ENCODE peak calls at places on chromosomes 12 and 14, in nine cellular contexts. Y is hepatocyte, X is neural progenitor cell, V is GM23338, O is HCT116, U is OCI-LY7, E is SK-N-SH, N is PC-3, W is MM.1S. H is an unnamed sample.
A peak's percentile ranks its signal among the peaks of the same experiment; 100 is the strongest.

GRCh38 chr12:77914089-77914488 is 83.4 kb downstream of the NAV3 start:
- DNase-seq in E (no peak), X (no peak), Y (no peak), W (no peak), U (peak; percentile 10), O (no peak), V (no peak), N (no peak), H (no peak)

GRCh38 chr12:113072136-113072535 is 15.6 kb downstream of the DTX1 start:
- DNase-seq in W (no peak), V (no peak), N (peak; percentile 60), U (no peak), E (no peak), Y (no peak), X (no peak), O (no peak), H (no peak)

GRCh38 chr14:56351861-56352260 is 227.7 kb upstream of the TMEM260 start:
- DNase-seq in X (no peak), W (no peak), V (peak; percentile 33), E (no peak), U (no peak), O (no peak), Y (no peak), N (peak; percentile 84), H (peak; percentile 89)

GRCh38 chr14:21057803-21058675 is at the start of gene RNASE8:
- DNase-seq in O (no peak), U (no peak), X (no peak), N (no peak), W (no peak), E (no peak), V (no peak), Y (no peak), H (peak; percentile 73)

GRCh38 chr12:56629459-56630179 is 507 bp downstream of the BAZ2A start:
- DNase-seq in X (peak; percentile 34), W (peak; percentile 22), E (peak; percentile 67), Y (peak; percentile 40), N (peak; percentile 18), V (peak; percentile 34), U (peak; percentile 31), O (no peak), H (peak; percentile 66)

GRCh38 chr14:35113308-35113950 is 8.4 kb downstream of the PPP2R3C start:
- DNase-seq in E (no peak), Y (no peak), N (no peak), V (peak; percentile 29), X (no peak), U (no peak), O (no peak), W (no peak), H (no peak)

GRCh38 chr14:42732005-42732404 is 1125.3 kb downstream of the LRFN5 start:
- DNase-seq in X (no peak), V (no peak), O (no peak), E (no peak), N (no peak), U (no peak), Y (no peak), W (no peak), H (no peak)

GRCh38 chr14:75559451-75560187 is 18.8 kb upstream of the FLVCR2 start:
- DNase-seq in O (no peak), X (no peak), W (peak; percentile 21), N (peak; percentile 80), U (no peak), Y (peak; percentile 57), E (no peak), V (no peak), H (peak; percentile 75)

GRCh38 chr12:127654383-127654985 is 612.5 kb upstream of the TMEM132C start:
- DNase-seq in X (no peak), V (no peak), O (no peak), W (no peak), E (no peak), U (no peak), N (no peak), Y (no peak), H (no peak)

GRCh38 chr14:51382506-51382905 is 142.5 kb downstream of the TMX1 start:
- DNase-seq in Y (peak; percentile 17), E (no peak), O (no peak), N (no peak), U (no peak), X (no peak), W (no peak), V (no peak), H (no peak)

GRCh38 chr12:47867496-47867941 is 37.3 kb downstream of the VDR start:
- DNase-seq in V (no peak), X (no peak), W (no peak), U (no peak), N (peak; percentile 26), O (no peak), Y (peak; percentile 40), E (no peak), H (peak; percentile 94)

GRCh38 chr12:25800101-25800500 is 158.4 kb upstream of the RASSF8 start:
- DNase-seq in X (no peak), W (peak; percentile 20), N (peak; percentile 64), V (no peak), U (no peak), E (no peak), O (no peak), Y (no peak), H (no peak)

GRCh38 chr12:25806271-25806670 is 152.2 kb upstream of the RASSF8 start:
- DNase-seq in E (no peak), Y (no peak), O (no peak), N (peak; percentile 73), V (no peak), W (peak; percentile 49), X (no peak), U (no peak), H (peak; percentile 59)

GRCh38 chr12:25797949-25798348 is 160.5 kb upstream of the RASSF8 start:
- DNase-seq in O (no peak), W (no peak), E (no peak), V (no peak), U (no peak), N (no peak), X (no peak), Y (no peak), H (no peak)

GRCh38 chr12:25797335-25797863 is 161.1 kb upstream of the RASSF8 start:
- DNase-seq in U (no peak), O (no peak), V (no peak), E (no peak), N (peak; percentile 80), Y (no peak), W (no peak), X (no peak), H (no peak)

DNA sequence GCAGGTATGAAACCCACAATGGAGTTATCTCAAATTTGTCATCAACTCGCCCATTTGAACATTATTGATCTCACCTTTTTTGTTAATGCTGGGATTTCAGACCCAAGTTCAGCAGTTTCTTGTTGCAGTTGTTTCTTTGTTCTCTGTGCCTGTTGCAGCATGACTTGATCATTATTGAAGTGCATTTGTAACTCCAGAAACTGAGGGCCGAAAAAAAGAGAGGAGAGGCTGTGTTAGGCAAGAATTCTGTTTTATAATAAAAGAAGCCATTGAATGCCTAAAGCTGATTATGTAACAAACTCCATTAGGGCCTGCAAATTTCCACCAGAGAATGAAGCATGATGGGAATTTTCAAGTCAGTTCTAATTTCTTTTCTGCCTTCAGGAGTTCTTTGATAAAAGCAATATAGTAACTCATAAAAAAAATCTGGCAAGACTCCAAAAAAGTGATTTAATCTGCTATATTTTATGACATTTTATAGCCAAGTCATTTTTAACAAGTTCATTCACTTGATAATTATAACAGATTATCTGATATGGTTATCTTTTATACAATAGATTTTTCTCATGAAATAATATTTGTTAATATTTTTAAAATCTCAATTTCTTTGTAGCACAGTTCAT is 156.8 kb upstream of the RASSF8 start:
- DNase-seq in N (peak; percentile 50), E (no peak), Y (no peak), O (no peak), W (no peak), X (no peak), U (no peak), V (no peak), H (no peak)
- H2AFZ ChIP-seq in N (no peak overlapping the region), E (no peak overlapping the region), Y (no peak overlapping the region), O (no peak overlapping the region), W (no peak overlapping the region), X (peak overlapping the region; percentile 9), U (no peak overlapping the region), V (no peak overlapping the region), H (no peak overlapping the region)

DNA sequence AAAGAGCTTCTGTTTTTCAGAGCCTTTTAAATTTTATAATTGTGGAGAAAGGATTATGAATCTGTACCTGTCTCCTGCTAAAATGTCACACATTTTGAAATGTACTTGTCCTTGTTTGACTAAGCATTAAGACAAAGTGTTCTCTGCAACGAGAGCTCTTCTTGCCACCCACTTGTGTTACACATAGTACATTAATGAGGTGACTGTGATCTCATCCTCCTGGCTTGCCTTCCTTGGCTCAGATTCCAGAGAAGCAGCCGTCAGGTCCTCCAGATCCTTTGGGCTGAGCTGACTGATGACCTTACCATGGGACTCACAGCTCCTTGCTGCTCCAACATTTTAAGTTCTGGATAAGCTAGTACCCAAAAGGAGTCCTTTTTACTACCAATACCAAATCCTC is 81.4 kb downstream of the BBS10 start:
- DNase-seq in U (no peak), N (peak; percentile 20), Y (peak; percentile 46), X (no peak), V (no peak), W (no peak), O (no peak), E (no peak), H (peak; percentile 95)
- TF ChIP-seq EZH2phosphoT487 in U (no peak), N (no peak), Y (no peak), X (no peak), V (no peak), W (no peak), O (no peak), E (no peak), H (no peak)

GRCh38 chr12:64232201-64232600 is 10.1 kb upstream of the KICS2 start:
- DNase-seq in E (no peak), X (no peak), U (no peak), O (no peak), V (no peak), N (no peak), W (no peak), Y (no peak), H (no peak)
- H2AFZ ChIP-seq in E (no peak overlapping the region), X (no peak overlapping the region), U (no peak overlapping the region), O (peak overlapping the region; percentile 21), V (peak overlapping the region; percentile 19), N (no peak overlapping the region), W (no peak overlapping the region), Y (no peak overlapping the region), H (no peak overlapping the region)

GRCh38 chr14:22379727-22380126 is 209.3 kb downstream of the DAD1 start:
- DNase-seq in X (no peak), N (peak; percentile 43), O (no peak), E (no peak), Y (no peak), U (no peak), V (no peak), W (no peak), H (peak; percentile 60)
- TF ChIP-seq EZH2phosphoT487 in X (no peak), N (no peak), O (no peak), E (no peak), Y (no peak), U (no peak), V (no peak), W (no peak), H (no peak)

H was measured in GM23248.